ENCODE peak calls at places on chromosomes 12 and 14, in seven cellular contexts. One of them, this sample, is unnamed.

GRCh38 chr14:105333613-105334364 is 19.2 kb downstream of the PACS2 start:
- DNase-seq in fibroblast of lung: no peak
- DNase-seq in lung: no peak
- DNase-seq in GM13976: no peak
- DNase-seq in cardiac muscle cell: no peak
- DNase-seq in OCI-LY7: no peak
- DNase-seq in activated B cell treated with CpG ODN at 0.5 μM for 24 hours: no peak
- DNase-seq in this sample: no peak

GRCh38 chr12:127485528-127485927 is 781.4 kb upstream of the TMEM132C start:
- DNase-seq in OCI-LY7: no peak
- DNase-seq in activated B cell treated with CpG ODN at 0.5 μM for 24 hours: no peak
- DNase-seq in lung: no peak
- DNase-seq in cardiac muscle cell: no peak
- DNase-seq in GM13976: no peak
- DNase-seq in fibroblast of lung: peak
- DNase-seq in this sample: no peak

GRCh38 chr12:29043069-29043468 is 106.0 kb upstream of the FAR2 start:
- DNase-seq in activated B cell treated with CpG ODN at 0.5 μM for 24 hours: no peak
- DNase-seq in GM13976: no peak
- DNase-seq in lung: no peak
- DNase-seq in cardiac muscle cell: no peak
- DNase-seq in OCI-LY7: no peak
- DNase-seq in fibroblast of lung: peak
- DNase-seq in this sample: no peak

GRCh38 chr12:100254876-100255275 is 12.0 kb downstream of the DEPDC4 start:
- DNase-seq in fibroblast of lung: no peak
- DNase-seq in lung: no peak
- DNase-seq in activated B cell treated with CpG ODN at 0.5 μM for 24 hours: no peak
- DNase-seq in OCI-LY7: no peak
- DNase-seq in cardiac muscle cell: no peak
- DNase-seq in GM13976: no peak
- DNase-seq in this sample: no peak

GRCh38 chr14:106268013-106268727 is 741.8 kb downstream of the TMEM121 start:
- DNase-seq in fibroblast of lung: no peak
- DNase-seq in OCI-LY7: peak
- DNase-seq in lung: no peak
- DNase-seq in cardiac muscle cell: no peak
- DNase-seq in activated B cell treated with CpG ODN at 0.5 μM for 24 hours: peak
- DNase-seq in GM13976: peak
- DNase-seq in this sample: no peak

GRCh38 chr14:101761881-101762529 is 496 bp downstream of the PPP2R5C start:
- DNase-seq in activated B cell treated with CpG ODN at 0.5 μM for 24 hours: no peak
- DNase-seq in GM13976: peak
- DNase-seq in fibroblast of lung: peak
- DNase-seq in cardiac muscle cell: peak
- DNase-seq in lung: no peak
- DNase-seq in OCI-LY7: peak
- DNase-seq in this sample: peak

GRCh38 chr12:112252184-112252583 is 126.8 kb downstream of the TRAFD1 start:
- DNase-seq in OCI-LY7: no peak
- DNase-seq in fibroblast of lung: peak
- DNase-seq in cardiac muscle cell: no peak
- DNase-seq in activated B cell treated with CpG ODN at 0.5 μM for 24 hours: no peak
- DNase-seq in lung: peak
- DNase-seq in GM13976: no peak
- DNase-seq in this sample: no peak

GRCh38 chr14:61452452-61452851 is 131.1 kb downstream of the PRKCH start:
- DNase-seq in OCI-LY7: no peak
- DNase-seq in activated B cell treated with CpG ODN at 0.5 μM for 24 hours: no peak
- DNase-seq in cardiac muscle cell: no peak
- DNase-seq in GM13976: no peak
- DNase-seq in fibroblast of lung: no peak
- DNase-seq in lung: no peak
- DNase-seq in this sample: no peak

GRCh38 chr12:14072952-14073351 is 91.5 kb upstream of the GRIN2B start:
- DNase-seq in cardiac muscle cell: no peak
- DNase-seq in lung: no peak
- DNase-seq in GM13976: no peak
- DNase-seq in activated B cell treated with CpG ODN at 0.5 μM for 24 hours: no peak
- DNase-seq in fibroblast of lung: no peak
- DNase-seq in OCI-LY7: no peak
- DNase-seq in this sample: no peak

GRCh38 chr12:52244615-52244994 is 11.6 kb downstream of the KRT7 start:
- DNase-seq in fibroblast of lung: no peak
- DNase-seq in GM13976: no peak
- DNase-seq in OCI-LY7: no peak
- DNase-seq in lung: no peak
- DNase-seq in cardiac muscle cell: no peak
- DNase-seq in activated B cell treated with CpG ODN at 0.5 μM for 24 hours: no peak
- DNase-seq in this sample: no peak

GRCh38 chr12:29374913-29375312 is 6.1 kb downstream of the ERGIC2 start:
- DNase-seq in GM13976: no peak
- DNase-seq in lung: no peak
- DNase-seq in activated B cell treated with CpG ODN at 0.5 μM for 24 hours: no peak
- DNase-seq in fibroblast of lung: no peak
- DNase-seq in cardiac muscle cell: no peak
- DNase-seq in OCI-LY7: no peak
- DNase-seq in this sample: no peak

GRCh38 chr14:103562135-103562384 is 397 bp downstream of the BAG5 start:
- DNase-seq in OCI-LY7: peak
- DNase-seq in fibroblast of lung: no peak
- DNase-seq in GM13976: no peak
- DNase-seq in activated B cell treated with CpG ODN at 0.5 μM for 24 hours: no peak
- DNase-seq in lung: no peak
- DNase-seq in cardiac muscle cell: peak
- DNase-seq in this sample: no peak

GRCh38 chr12:51341259-51342007 is 5.0 kb downstream of the CELA1 start:
- DNase-seq in activated B cell treated with CpG ODN at 0.5 μM for 24 hours: peak
- DNase-seq in OCI-LY7: peak
- DNase-seq in GM13976: peak
- DNase-seq in fibroblast of lung: peak
- DNase-seq in cardiac muscle cell: peak
- DNase-seq in lung: peak
- DNase-seq in this sample: peak

GRCh38 chr14:20002319-20002718 is 356 bp downstream of the OR4Q2 start:
- DNase-seq in GM13976: no peak
- DNase-seq in cardiac muscle cell: no peak
- DNase-seq in lung: no peak
- DNase-seq in OCI-LY7: no peak
- DNase-seq in activated B cell treated with CpG ODN at 0.5 μM for 24 hours: no peak
- DNase-seq in fibroblast of lung: no peak
- DNase-seq in this sample: no peak

GRCh38 chr14:25039933-25040332 is 10.0 kb downstream of the STXBP6 start:
- DNase-seq in fibroblast of lung: no peak
- DNase-seq in lung: no peak
- DNase-seq in cardiac muscle cell: no peak
- DNase-seq in GM13976: no peak
- DNase-seq in activated B cell treated with CpG ODN at 0.5 μM for 24 hours: no peak
- DNase-seq in OCI-LY7: no peak
- DNase-seq in this sample: no peak

GRCh38 chr12:64385468-64385867 is 5.1 kb downstream of the C12orf56 start:
- DNase-seq in OCI-LY7: no peak
- DNase-seq in cardiac muscle cell: no peak
- DNase-seq in activated B cell treated with CpG ODN at 0.5 μM for 24 hours: no peak
- DNase-seq in GM13976: no peak
- DNase-seq in lung: no peak
- DNase-seq in fibroblast of lung: peak
- DNase-seq in this sample: no peak

GRCh38 chr14:68283378-68284123 is 464.0 kb downstream of the RAD51B start:
- DNase-seq in OCI-LY7: peak
- DNase-seq in activated B cell treated with CpG ODN at 0.5 μM for 24 hours: peak
- DNase-seq in lung: no peak
- DNase-seq in GM13976: no peak
- DNase-seq in cardiac muscle cell: no peak
- DNase-seq in fibroblast of lung: no peak
- DNase-seq in this sample: peak

GRCh38 chr14:75238728-75239455 is 39.7 kb upstream of the FOS start:
- DNase-seq in activated B cell treated with CpG ODN at 0.5 μM for 24 hours: no peak
- DNase-seq in OCI-LY7: no peak
- DNase-seq in GM13976: no peak
- DNase-seq in lung: no peak
- DNase-seq in cardiac muscle cell: no peak
- DNase-seq in fibroblast of lung: no peak
- DNase-seq in this sample: no peak

GRCh38 chr14:104797112-104798044 is 1.8 kb upstream of the AKT1 start:
- DNase-seq in fibroblast of lung: no peak
- DNase-seq in lung: no peak
- DNase-seq in activated B cell treated with CpG ODN at 0.5 μM for 24 hours: peak
- DNase-seq in cardiac muscle cell: peak
- DNase-seq in OCI-LY7: no peak
- DNase-seq in GM13976: no peak
- DNase-seq in this sample: no peak

GRCh38 chr14:101557811-101558738 is 3.2 kb upstream of the DIO3 start:
- DNase-seq in fibroblast of lung: no peak
- DNase-seq in lung: no peak
- DNase-seq in cardiac muscle cell: no peak
- DNase-seq in GM13976: no peak
- DNase-seq in activated B cell treated with CpG ODN at 0.5 μM for 24 hours: no peak
- DNase-seq in OCI-LY7: no peak
- DNase-seq in this sample: no peak

DNA sequence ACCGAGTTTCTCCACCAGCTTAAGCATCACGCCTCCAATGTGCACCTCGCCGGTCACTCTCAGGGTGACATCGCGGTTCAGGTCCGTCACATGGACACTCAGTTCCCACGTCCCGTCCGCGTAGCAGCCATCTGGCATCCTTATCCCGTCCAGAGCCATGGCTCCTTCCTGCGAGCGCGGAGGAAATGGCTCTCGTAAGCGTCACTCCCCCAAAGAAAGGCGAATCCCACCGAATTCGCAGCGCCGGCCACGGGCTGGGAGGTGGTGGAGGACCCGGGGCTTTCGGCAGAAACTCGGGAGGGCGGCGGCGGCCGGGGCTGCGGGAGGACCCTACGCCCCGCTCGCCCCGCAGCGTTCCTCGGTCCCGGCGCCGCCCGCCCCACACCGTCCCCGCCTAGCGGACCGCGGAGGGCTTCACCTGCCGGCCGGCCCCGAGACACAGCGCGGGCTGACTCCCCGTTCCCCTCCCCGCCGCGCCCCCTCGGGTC is 396 bp downstream of the FERMT2 start:
- DNase-seq in GM13976: no peak
- DNase-seq in cardiac muscle cell: peak
- DNase-seq in fibroblast of lung: no peak
- DNase-seq in lung: peak
- DNase-seq in OCI-LY7: no peak
- DNase-seq in activated B cell treated with CpG ODN at 0.5 μM for 24 hours: peak
- DNase-seq in this sample: peak
- TF ChIP-seq CTCF in GM13976: no peak
- TF ChIP-seq CTCF in cardiac muscle cell: no peak
- TF ChIP-seq CTCF in fibroblast of lung: no peak
- TF ChIP-seq CTCF in lung: no peak
- TF ChIP-seq CTCF in OCI-LY7: no peak
- TF ChIP-seq CTCF in activated B cell treated with CpG ODN at 0.5 μM for 24 hours: no peak
- TF ChIP-seq CTCF in this sample: no peak

GRCh38 chr12:108611884-108612415 is 14.1 kb upstream of the TMEM119 start:
- DNase-seq in cardiac muscle cell: no peak
- DNase-seq in fibroblast of lung: peak
- DNase-seq in GM13976: no peak
- DNase-seq in lung: no peak
- DNase-seq in activated B cell treated with CpG ODN at 0.5 μM for 24 hours: no peak
- DNase-seq in OCI-LY7: peak
- DNase-seq in this sample: no peak
- TF ChIP-seq CTCF in cardiac muscle cell: peak
- TF ChIP-seq CTCF in fibroblast of lung: peak
- TF ChIP-seq CTCF in GM13976: peak
- TF ChIP-seq CTCF in lung: peak
- TF ChIP-seq CTCF in activated B cell treated with CpG ODN at 0.5 μM for 24 hours: no peak
- TF ChIP-seq CTCF in OCI-LY7: peak
- TF ChIP-seq CTCF in this sample: peak

GRCh38 chr12:124377981-124378509 is 83.2 kb downstream of the RFLNA start:
- DNase-seq in lung: no peak
- DNase-seq in cardiac muscle cell: no peak
- DNase-seq in GM13976: no peak
- DNase-seq in OCI-LY7: no peak
- DNase-seq in fibroblast of lung: no peak
- DNase-seq in activated B cell treated with CpG ODN at 0.5 μM for 24 hours: no peak
- DNase-seq in this sample: no peak

GRCh38 chr12:124381454-124382207 is 86.7 kb downstream of the RFLNA start:
- DNase-seq in GM13976: no peak
- DNase-seq in fibroblast of lung: peak
- DNase-seq in cardiac muscle cell: no peak
- DNase-seq in activated B cell treated with CpG ODN at 0.5 μM for 24 hours: no peak
- DNase-seq in lung: peak
- DNase-seq in OCI-LY7: no peak
- DNase-seq in this sample: no peak

GRCh38 chr12:124380793-124381453 is 86.0 kb downstream of the RFLNA start:
- DNase-seq in activated B cell treated with CpG ODN at 0.5 μM for 24 hours: no peak
- DNase-seq in fibroblast of lung: no peak
- DNase-seq in OCI-LY7: no peak
- DNase-seq in lung: no peak
- DNase-seq in GM13976: no peak
- DNase-seq in cardiac muscle cell: no peak
- DNase-seq in this sample: no peak

GRCh38 chr12:124379379-124379937 is 84.6 kb downstream of the RFLNA start:
- DNase-seq in activated B cell treated with CpG ODN at 0.5 μM for 24 hours: no peak
- DNase-seq in GM13976: no peak
- DNase-seq in OCI-LY7: no peak
- DNase-seq in fibroblast of lung: no peak
- DNase-seq in lung: no peak
- DNase-seq in cardiac muscle cell: no peak
- DNase-seq in this sample: no peak

DNA sequence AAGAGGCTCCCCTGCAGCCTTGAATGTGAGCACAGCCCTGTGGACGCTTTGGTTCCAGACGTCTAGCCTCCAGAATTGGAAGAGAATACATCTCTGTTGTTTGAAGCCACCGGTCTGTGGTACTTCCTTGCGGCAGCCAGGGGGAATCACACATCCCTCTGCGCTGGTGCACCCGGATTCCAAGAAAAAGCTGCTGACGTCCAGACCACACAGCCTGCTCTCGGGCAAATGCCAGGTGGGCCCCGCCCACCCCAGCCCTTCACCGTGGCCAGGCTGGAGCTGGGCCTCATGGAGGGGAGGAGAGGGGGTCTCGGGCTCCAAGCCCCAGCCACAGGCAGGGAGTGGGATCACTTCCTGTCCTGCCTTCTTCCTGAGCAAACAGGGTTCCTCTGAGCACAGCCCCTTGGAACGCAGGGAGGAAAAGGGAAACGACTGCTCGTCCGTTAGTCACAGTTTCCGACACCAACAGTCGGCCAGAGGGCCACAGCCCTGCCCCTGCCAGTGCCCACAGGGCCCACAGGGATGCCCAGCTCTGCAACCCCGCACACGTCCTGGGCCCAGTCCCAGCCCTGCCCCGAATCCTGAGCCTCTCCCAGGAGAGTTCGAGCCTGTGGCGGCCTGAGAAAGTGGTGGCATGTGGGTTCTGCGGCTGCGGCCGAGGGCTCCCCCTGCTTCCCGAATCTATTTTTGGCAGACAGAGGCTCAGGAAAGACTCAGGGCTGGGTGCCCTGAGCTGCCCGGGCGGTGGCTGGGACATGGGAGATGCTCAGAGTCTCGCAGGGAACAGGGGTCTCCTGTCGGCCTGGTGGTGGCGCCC is 85.3 kb downstream of the RFLNA start:
- DNase-seq in GM13976: no peak
- DNase-seq in fibroblast of lung: peak
- DNase-seq in OCI-LY7: no peak
- DNase-seq in cardiac muscle cell: no peak
- DNase-seq in activated B cell treated with CpG ODN at 0.5 μM for 24 hours: no peak
- DNase-seq in lung: no peak
- DNase-seq in this sample: no peak
- TF ChIP-seq CTCF in GM13976: no peak
- TF ChIP-seq CTCF in fibroblast of lung: peak
- TF ChIP-seq CTCF in OCI-LY7: no peak
- TF ChIP-seq CTCF in cardiac muscle cell: peak
- TF ChIP-seq CTCF in activated B cell treated with CpG ODN at 0.5 μM for 24 hours: no peak
- TF ChIP-seq CTCF in lung: no peak
- TF ChIP-seq CTCF in this sample: no peak

GRCh38 chr14:92121670-92122350 is at the start of the genes CPSF2 and NDUFB1:
- DNase-seq in OCI-LY7: peak
- DNase-seq in fibroblast of lung: peak
- DNase-seq in GM13976: peak
- DNase-seq in cardiac muscle cell: peak
- DNase-seq in lung: peak
- DNase-seq in activated B cell treated with CpG ODN at 0.5 μM for 24 hours: peak
- DNase-seq in this sample: peak
- TF ChIP-seq CTCF in OCI-LY7: no peak
- TF ChIP-seq CTCF in fibroblast of lung: no peak
- TF ChIP-seq CTCF in GM13976: no peak
- TF ChIP-seq CTCF in cardiac muscle cell: no peak
- TF ChIP-seq CTCF in lung: no peak
- TF ChIP-seq CTCF in activated B cell treated with CpG ODN at 0.5 μM for 24 hours: no peak
- TF ChIP-seq CTCF in this sample: no peak